ENCODE peak calls at places on chromosome 7, in eight cellular contexts. P is heart right ventricle; X is sigmoid colon; R is thoracic aorta; V is H1; J is mammary epithelial cell; H is ovary; L is naive thymus-derived CD4-positive, alpha-beta T cell. S is an unnamed sample.

GRCh38 chr7:66379761-66380160 is 174.6 kb downstream of the TPST1 start:
- DNase-seq in P (no peak), X (no peak), R (no peak), V (no peak), J (peak; percentile 65), H (no peak), L (no peak), S (peak; percentile 27)

GRCh38 chr7:152894295-152895170 is 135.0 kb downstream of the ACTR3B start:
- DNase-seq in P (no peak), X (no peak), R (no peak), V (no peak), J (no peak), H (peak; percentile 48), L (no peak), S (no peak)

GRCh38 chr7:5578441-5579024 is 154.9 kb upstream of the TNRC18 start:
- DNase-seq in P (no peak), X (no peak), R (no peak), V (no peak), J (no peak), H (no peak), L (no peak), S (no peak)

GRCh38 chr7:139720186-139720585 is 57.6 kb downstream of the HIPK2 start:
- DNase-seq in P (no peak), X (no peak), R (no peak), V (no peak), J (no peak), H (no peak), L (no peak), S (no peak)

GRCh38 chr7:99794585-99795502 is 10.9 kb upstream of the CYP3A4 start:
- DNase-seq in P (no peak), X (no peak), R (no peak), V (no peak), J (no peak), H (no peak), L (no peak), S (peak; percentile 6)

GRCh38 chr7:26291699-26292538 is at the start of gene SNX10:
- DNase-seq in P (peak; percentile 25), X (no peak), R (no peak), V (peak; percentile 41), J (peak; percentile 57), H (peak; percentile 36), L (peak; percentile 61), S (no peak)

GRCh38 chr7:18771834-18772566 is 276.5 kb downstream of the HDAC9 start:
- DNase-seq in P (no peak), X (no peak), R (no peak), V (no peak), J (no peak), H (no peak), L (no peak), S (peak; percentile 21)

GRCh38 chr7:111516612-111517011 is 45.7 kb downstream of the IMMP2L start:
- DNase-seq in P (no peak), X (no peak), R (no peak), V (no peak), J (peak; percentile 71), H (no peak), L (no peak), S (no peak)

GRCh38 chr7:26618458-26618857 is 245.9 kb downstream of the SKAP2 start:
- DNase-seq in P (no peak), X (no peak), R (no peak), V (no peak), J (no peak), H (no peak), L (no peak), S (no peak)

GRCh38 chr7:157702311-157703023 is 365.7 kb downstream of the DNAJB6 start:
- DNase-seq in P (no peak), X (peak; percentile 24), R (no peak), V (no peak), J (no peak), H (no peak), L (no peak), S (no peak)

GRCh38 chr7:112723416-112723815 is 66.8 kb downstream of the TMEM168 start:
- DNase-seq in P (no peak), X (no peak), R (no peak), V (no peak), J (peak; percentile 79), H (no peak), L (no peak), S (peak; percentile 39)

GRCh38 chr7:139457153-139457946 is 26.1 kb downstream of the KLRG2 start:
- DNase-seq in P (no peak), X (no peak), R (no peak), V (no peak), J (no peak), H (no peak), L (no peak), S (no peak)

GRCh38 chr7:17234398-17235021 is 63.9 kb upstream of the AHR start:
- DNase-seq in P (peak; percentile 41), X (no peak), R (no peak), V (no peak), J (peak; percentile 85), H (no peak), L (peak; percentile 67), S (peak; percentile 93)

GRCh38 chr7:16940777-16941176 is 59.0 kb upstream of the AGR3 start:
- DNase-seq in P (no peak), X (no peak), R (no peak), V (no peak), J (no peak), H (no peak), L (no peak), S (no peak)

DNA sequence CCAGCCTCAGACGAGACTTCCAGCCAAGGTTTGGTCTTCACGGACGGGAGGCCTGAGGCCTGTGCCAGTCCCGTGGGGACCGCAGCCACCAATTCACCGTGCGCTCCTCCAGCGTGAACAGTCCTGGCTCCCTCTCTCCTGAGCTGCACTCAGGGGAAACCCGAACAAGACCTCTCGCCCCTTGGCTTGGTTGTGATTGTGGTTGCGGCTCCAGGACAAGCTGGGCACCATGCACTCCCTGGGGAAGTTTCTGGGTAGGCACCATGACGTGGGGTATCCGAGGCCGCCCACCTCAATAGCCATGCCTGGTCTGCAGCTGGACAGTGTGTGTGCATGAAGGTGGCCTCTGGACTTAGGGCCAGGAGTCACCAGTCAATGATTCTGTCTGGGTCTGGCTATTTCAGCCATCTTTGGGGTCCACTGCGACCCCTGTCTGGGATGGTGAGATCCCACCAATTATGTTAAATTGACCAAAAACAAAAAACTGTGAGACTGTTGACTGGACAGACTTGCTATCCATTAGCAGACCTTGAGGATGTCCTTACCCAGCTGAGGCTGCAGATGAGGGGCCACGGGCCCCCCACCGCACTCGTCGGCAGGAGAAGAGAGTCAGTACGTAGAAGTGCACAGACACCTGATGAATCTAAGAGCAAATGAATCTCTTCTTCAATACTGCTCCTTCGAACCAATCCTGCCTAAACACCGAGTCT is 33.5 kb upstream of the EN2 start:
- DNase-seq in P (no peak), X (no peak), R (no peak), V (no peak), J (no peak), H (no peak), L (no peak), S (no peak)
- H3K27me3 ChIP-seq in P (peaks cover 55% of the 10 kb centered on the region), X (peaks cover 33% of the 10 kb centered on the region), R (no peaks in the 10 kb centered on the region), V (no peaks in the 10 kb centered on the region), J (peaks cover 3% of the 10 kb centered on the region), H (no peaks in the 10 kb centered on the region), L (no peaks in the 10 kb centered on the region), S (no peaks in the 10 kb centered on the region)

GRCh38 chr7:122889116-122889515 is 2.9 kb upstream of the CADPS2 start:
- DNase-seq in P (no peak), X (no peak), R (no peak), V (no peak), J (no peak), H (no peak), L (no peak), S (no peak)
- H3K27me3 ChIP-seq in P (peaks cover 4% of the 10 kb centered on the region), X (no peaks in the 10 kb centered on the region), R (no peaks in the 10 kb centered on the region), V (peaks cover 15% of the 10 kb centered on the region), J (peaks cover 3% of the 10 kb centered on the region), H (no peaks in the 10 kb centered on the region), L (no peaks in the 10 kb centered on the region), S (no peaks in the 10 kb centered on the region)

GRCh38 chr7:1256621-1257020 is 23.9 kb downstream of the UNCX start:
- DNase-seq in P (no peak), X (no peak), R (no peak), V (no peak), J (no peak), H (no peak), L (no peak), S (no peak)

GRCh38 chr7:1257863-1258262 is 25.2 kb downstream of the UNCX start:
- DNase-seq in P (no peak), X (no peak), R (no peak), V (no peak), J (no peak), H (no peak), L (no peak), S (no peak)

GRCh38 chr7:1255817-1256340 is 23.2 kb downstream of the UNCX start:
- DNase-seq in P (no peak), X (no peak), R (no peak), V (no peak), J (no peak), H (no peak), L (no peak), S (no peak)

GRCh38 chr7:1255083-1255816 is 22.6 kb downstream of the UNCX start:
- DNase-seq in P (no peak), X (no peak), R (no peak), V (no peak), J (no peak), H (no peak), L (no peak), S (no peak)

GRCh38 chr7:1257221-1257620 is 24.5 kb downstream of the UNCX start:
- DNase-seq in P (no peak), X (no peak), R (no peak), V (no peak), J (no peak), H (no peak), L (no peak), S (no peak)
- H3K27me3 ChIP-seq in P (peaks cover 78% of the 10 kb centered on the region), X (peaks cover 89% of the 10 kb centered on the region), R (no peaks in the 10 kb centered on the region), V (peaks cover 2% of the 10 kb centered on the region), J (peaks cover 39% of the 10 kb centered on the region), H (no peaks in the 10 kb centered on the region), L (no peaks in the 10 kb centered on the region), S (peaks cover 34% of the 10 kb centered on the region)

GRCh38 chr7:51316262-51316665 is 345 bp downstream of the COBL start:
- DNase-seq in P (no peak), X (peak; percentile 69), R (no peak), V (no peak), J (no peak), H (peak; percentile 46), L (no peak), S (no peak)

GRCh38 chr7:51314041-51314440 is 2.6 kb downstream of the COBL start:
- DNase-seq in P (no peak), X (no peak), R (no peak), V (no peak), J (no peak), H (no peak), L (no peak), S (no peak)

GRCh38 chr7:51315393-51316261 is 982 bp downstream of the COBL start:
- DNase-seq in P (no peak), X (peak; percentile 69), R (no peak), V (no peak), J (peak; percentile 36), H (peak; percentile 41), L (no peak), S (no peak)

GRCh38 chr7:51313276-51314035 is 3.2 kb downstream of the COBL start:
- DNase-seq in P (no peak), X (no peak), R (no peak), V (no peak), J (no peak), H (no peak), L (no peak), S (no peak)

DNA sequence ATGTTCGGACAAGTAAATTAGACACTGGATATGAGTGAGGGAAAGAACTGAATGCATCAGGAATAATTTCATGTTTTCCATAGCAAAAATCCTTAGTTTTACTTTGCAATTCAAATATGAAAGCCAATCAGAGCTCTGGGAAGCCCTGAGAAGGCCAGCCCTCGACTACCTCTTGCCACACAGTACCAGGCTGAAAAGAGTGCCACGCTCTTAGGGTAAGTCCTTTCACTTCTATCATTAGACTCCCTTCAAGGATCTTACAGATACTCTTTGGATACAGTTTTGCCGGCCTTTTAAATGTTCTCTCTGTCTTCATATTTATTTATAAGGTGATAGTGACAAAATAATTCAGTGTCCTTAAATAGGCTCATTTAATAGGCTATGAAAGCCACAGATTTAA is 1.9 kb downstream of the COBL start:
- DNase-seq in P (no peak), X (peak; percentile 37), R (no peak), V (no peak), J (no peak), H (no peak), L (no peak), S (no peak)
- H3K27me3 ChIP-seq in P (peaks cover 18% of the 10 kb centered on the region), X (peaks cover 29% of the 10 kb centered on the region), R (no peaks in the 10 kb centered on the region), V (no peaks in the 10 kb centered on the region), J (peaks cover 13% of the 10 kb centered on the region), H (no peaks in the 10 kb centered on the region), L (no peaks in the 10 kb centered on the region), S (peaks cover 26% of the 10 kb centered on the region)

S was measured in brain microvascular endothelial cell.